ENCODE peak calls at places on chromosomes 5 and 9, in nine cellular contexts. One of them, this sample, is unnamed.

GRCh38 chr5:99105216-99105615 is 176.4 kb upstream of the CHD1 start:
- DNase-seq in T-helper 22 cell: no peak
- DNase-seq in activated CD4-positive, alpha-beta T cell treated with anti-CD3 and anti-CD28 coated beads, Interleukin-2, amount 50 U/mL, for 1 hour: no peak
- DNase-seq in KBM-7: no peak
- DNase-seq in MCF 10A: peak; percentile 18
- DNase-seq in OCI-M1: peak; percentile 69
- DNase-seq in GM23248: peak; percentile 8
- DNase-seq in left cardiac atrium: no peak
- DNase-seq in stimulated activated CD4-positive, alpha-beta T cell treated with anti-CD3 and anti-CD28 coated beads, TNF-alpha, amount 100 ng/mL, for 4 hours: no peak
- DNase-seq in this sample: peak; percentile 2

GRCh38 chr5:180175015-180175431 is 34.0 kb downstream of the RASGEF1C start:
- DNase-seq in T-helper 22 cell: no peak
- DNase-seq in activated CD4-positive, alpha-beta T cell treated with anti-CD3 and anti-CD28 coated beads, Interleukin-2, amount 50 U/mL, for 1 hour: no peak
- DNase-seq in KBM-7: no peak
- DNase-seq in MCF 10A: no peak
- DNase-seq in OCI-M1: no peak
- DNase-seq in GM23248: no peak
- DNase-seq in left cardiac atrium: no peak
- DNase-seq in stimulated activated CD4-positive, alpha-beta T cell treated with anti-CD3 and anti-CD28 coated beads, TNF-alpha, amount 100 ng/mL, for 4 hours: no peak
- DNase-seq in this sample: no peak

GRCh38 chr9:110389148-110389783 is 51.6 kb upstream of the TXNDC8 start:
- DNase-seq in T-helper 22 cell: no peak
- DNase-seq in activated CD4-positive, alpha-beta T cell treated with anti-CD3 and anti-CD28 coated beads, Interleukin-2, amount 50 U/mL, for 1 hour: no peak
- DNase-seq in KBM-7: no peak
- DNase-seq in MCF 10A: no peak
- DNase-seq in OCI-M1: no peak
- DNase-seq in GM23248: no peak
- DNase-seq in left cardiac atrium: no peak
- DNase-seq in stimulated activated CD4-positive, alpha-beta T cell treated with anti-CD3 and anti-CD28 coated beads, TNF-alpha, amount 100 ng/mL, for 4 hours: no peak
- DNase-seq in this sample: no peak

GRCh38 chr5:58459276-58459859 is 518 bp downstream of the PLK2 start:
- DNase-seq in T-helper 22 cell: no peak
- DNase-seq in activated CD4-positive, alpha-beta T cell treated with anti-CD3 and anti-CD28 coated beads, Interleukin-2, amount 50 U/mL, for 1 hour: peak; percentile 19
- DNase-seq in KBM-7: peak; percentile 53
- DNase-seq in MCF 10A: peak; percentile 63
- DNase-seq in OCI-M1: peak; percentile 30
- DNase-seq in GM23248: peak; percentile 70
- DNase-seq in left cardiac atrium: peak; percentile 40
- DNase-seq in stimulated activated CD4-positive, alpha-beta T cell treated with anti-CD3 and anti-CD28 coated beads, TNF-alpha, amount 100 ng/mL, for 4 hours: no peak
- DNase-seq in this sample: peak; percentile 51

GRCh38 chr9:6133346-6134063 is 82.1 kb upstream of the IL33 start:
- DNase-seq in T-helper 22 cell: no peak
- DNase-seq in activated CD4-positive, alpha-beta T cell treated with anti-CD3 and anti-CD28 coated beads, Interleukin-2, amount 50 U/mL, for 1 hour: no peak
- DNase-seq in KBM-7: peak; percentile 16
- DNase-seq in MCF 10A: no peak
- DNase-seq in OCI-M1: no peak
- DNase-seq in GM23248: peak; percentile 17
- DNase-seq in left cardiac atrium: no peak
- DNase-seq in stimulated activated CD4-positive, alpha-beta T cell treated with anti-CD3 and anti-CD28 coated beads, TNF-alpha, amount 100 ng/mL, for 4 hours: no peak
- DNase-seq in this sample: peak; percentile 83

GRCh38 chr5:6979061-6979460 is 265.8 kb downstream of the TENT4A start:
- DNase-seq in T-helper 22 cell: no peak
- DNase-seq in activated CD4-positive, alpha-beta T cell treated with anti-CD3 and anti-CD28 coated beads, Interleukin-2, amount 50 U/mL, for 1 hour: no peak
- DNase-seq in KBM-7: no peak
- DNase-seq in MCF 10A: no peak
- DNase-seq in OCI-M1: no peak
- DNase-seq in GM23248: no peak
- DNase-seq in left cardiac atrium: no peak
- DNase-seq in stimulated activated CD4-positive, alpha-beta T cell treated with anti-CD3 and anti-CD28 coated beads, TNF-alpha, amount 100 ng/mL, for 4 hours: no peak
- DNase-seq in this sample: no peak

GRCh38 chr9:29697011-29697410 is 2123.7 kb upstream of the C9orf72 start:
- DNase-seq in T-helper 22 cell: no peak
- DNase-seq in activated CD4-positive, alpha-beta T cell treated with anti-CD3 and anti-CD28 coated beads, Interleukin-2, amount 50 U/mL, for 1 hour: no peak
- DNase-seq in KBM-7: no peak
- DNase-seq in MCF 10A: no peak
- DNase-seq in OCI-M1: no peak
- DNase-seq in GM23248: peak; percentile 14
- DNase-seq in left cardiac atrium: no peak
- DNase-seq in stimulated activated CD4-positive, alpha-beta T cell treated with anti-CD3 and anti-CD28 coated beads, TNF-alpha, amount 100 ng/mL, for 4 hours: no peak
- DNase-seq in this sample: peak; percentile 51

GRCh38 chr9:21965401-21965951 is 28.7 kb downstream of the CDKN2A start:
- DNase-seq in T-helper 22 cell: no peak
- DNase-seq in activated CD4-positive, alpha-beta T cell treated with anti-CD3 and anti-CD28 coated beads, Interleukin-2, amount 50 U/mL, for 1 hour: peak; percentile 33
- DNase-seq in KBM-7: no peak
- DNase-seq in MCF 10A: no peak
- DNase-seq in OCI-M1: peak; percentile 85
- DNase-seq in GM23248: peak; percentile 93
- DNase-seq in left cardiac atrium: peak; percentile 53
- DNase-seq in stimulated activated CD4-positive, alpha-beta T cell treated with anti-CD3 and anti-CD28 coated beads, TNF-alpha, amount 100 ng/mL, for 4 hours: no peak
- DNase-seq in this sample: no peak

GRCh38 chr5:68350176-68350575 is 134.6 kb downstream of the PIK3R1 start:
- DNase-seq in T-helper 22 cell: no peak
- DNase-seq in activated CD4-positive, alpha-beta T cell treated with anti-CD3 and anti-CD28 coated beads, Interleukin-2, amount 50 U/mL, for 1 hour: no peak
- DNase-seq in KBM-7: no peak
- DNase-seq in MCF 10A: no peak
- DNase-seq in OCI-M1: no peak
- DNase-seq in GM23248: peak; percentile 62
- DNase-seq in left cardiac atrium: no peak
- DNase-seq in stimulated activated CD4-positive, alpha-beta T cell treated with anti-CD3 and anti-CD28 coated beads, TNF-alpha, amount 100 ng/mL, for 4 hours: no peak
- DNase-seq in this sample: peak; percentile 24

GRCh38 chr5:178298283-178298807 is 65.7 kb upstream of the PHYKPL start:
- DNase-seq in T-helper 22 cell: no peak
- DNase-seq in activated CD4-positive, alpha-beta T cell treated with anti-CD3 and anti-CD28 coated beads, Interleukin-2, amount 50 U/mL, for 1 hour: no peak
- DNase-seq in KBM-7: no peak
- DNase-seq in MCF 10A: no peak
- DNase-seq in OCI-M1: no peak
- DNase-seq in GM23248: no peak
- DNase-seq in left cardiac atrium: no peak
- DNase-seq in stimulated activated CD4-positive, alpha-beta T cell treated with anti-CD3 and anti-CD28 coated beads, TNF-alpha, amount 100 ng/mL, for 4 hours: no peak
- DNase-seq in this sample: no peak

GRCh38 chr9:134690946-134691694 is 49.5 kb downstream of the COL5A1 start:
- DNase-seq in T-helper 22 cell: no peak
- DNase-seq in activated CD4-positive, alpha-beta T cell treated with anti-CD3 and anti-CD28 coated beads, Interleukin-2, amount 50 U/mL, for 1 hour: no peak
- DNase-seq in KBM-7: no peak
- DNase-seq in MCF 10A: no peak
- DNase-seq in OCI-M1: no peak
- DNase-seq in GM23248: peak; percentile 72
- DNase-seq in left cardiac atrium: no peak
- DNase-seq in stimulated activated CD4-positive, alpha-beta T cell treated with anti-CD3 and anti-CD28 coated beads, TNF-alpha, amount 100 ng/mL, for 4 hours: no peak
- DNase-seq in this sample: no peak

GRCh38 chr9:93697352-93698139 is 121.2 kb downstream of the PHF2 start:
- DNase-seq in T-helper 22 cell: no peak
- DNase-seq in activated CD4-positive, alpha-beta T cell treated with anti-CD3 and anti-CD28 coated beads, Interleukin-2, amount 50 U/mL, for 1 hour: no peak
- DNase-seq in KBM-7: no peak
- DNase-seq in MCF 10A: no peak
- DNase-seq in OCI-M1: no peak
- DNase-seq in GM23248: no peak
- DNase-seq in left cardiac atrium: no peak
- DNase-seq in stimulated activated CD4-positive, alpha-beta T cell treated with anti-CD3 and anti-CD28 coated beads, TNF-alpha, amount 100 ng/mL, for 4 hours: no peak
- DNase-seq in this sample: no peak

GRCh38 chr5:147956842-147957223 is 50.5 kb upstream of the C5orf46 start:
- DNase-seq in T-helper 22 cell: no peak
- DNase-seq in activated CD4-positive, alpha-beta T cell treated with anti-CD3 and anti-CD28 coated beads, Interleukin-2, amount 50 U/mL, for 1 hour: no peak
- DNase-seq in KBM-7: no peak
- DNase-seq in MCF 10A: peak; percentile 64
- DNase-seq in OCI-M1: no peak
- DNase-seq in GM23248: no peak
- DNase-seq in left cardiac atrium: no peak
- DNase-seq in stimulated activated CD4-positive, alpha-beta T cell treated with anti-CD3 and anti-CD28 coated beads, TNF-alpha, amount 100 ng/mL, for 4 hours: no peak
- DNase-seq in this sample: no peak

GRCh38 chr9:115198018-115198417 is 80.1 kb upstream of the TNC start:
- DNase-seq in T-helper 22 cell: no peak
- DNase-seq in activated CD4-positive, alpha-beta T cell treated with anti-CD3 and anti-CD28 coated beads, Interleukin-2, amount 50 U/mL, for 1 hour: no peak
- DNase-seq in KBM-7: no peak
- DNase-seq in MCF 10A: peak; percentile 43
- DNase-seq in OCI-M1: no peak
- DNase-seq in GM23248: peak; percentile 77
- DNase-seq in left cardiac atrium: peak; percentile 38
- DNase-seq in stimulated activated CD4-positive, alpha-beta T cell treated with anti-CD3 and anti-CD28 coated beads, TNF-alpha, amount 100 ng/mL, for 4 hours: no peak
- DNase-seq in this sample: peak; percentile 76

GRCh38 chr5:166772770-166773169 is 1518.7 kb upstream of the WWC1 start:
- DNase-seq in T-helper 22 cell: no peak
- DNase-seq in activated CD4-positive, alpha-beta T cell treated with anti-CD3 and anti-CD28 coated beads, Interleukin-2, amount 50 U/mL, for 1 hour: no peak
- DNase-seq in KBM-7: no peak
- DNase-seq in MCF 10A: peak; percentile 81
- DNase-seq in OCI-M1: no peak
- DNase-seq in GM23248: peak; percentile 3
- DNase-seq in left cardiac atrium: no peak
- DNase-seq in stimulated activated CD4-positive, alpha-beta T cell treated with anti-CD3 and anti-CD28 coated beads, TNF-alpha, amount 100 ng/mL, for 4 hours: no peak
- DNase-seq in this sample: peak; percentile 5

GRCh38 chr9:124242331-124243194 is 15.2 kb upstream of the NEK6 start:
- DNase-seq in T-helper 22 cell: no peak
- DNase-seq in activated CD4-positive, alpha-beta T cell treated with anti-CD3 and anti-CD28 coated beads, Interleukin-2, amount 50 U/mL, for 1 hour: no peak
- DNase-seq in KBM-7: peak; percentile 84
- DNase-seq in MCF 10A: no peak
- DNase-seq in OCI-M1: no peak
- DNase-seq in GM23248: peak; percentile 74
- DNase-seq in left cardiac atrium: peak; percentile 37
- DNase-seq in stimulated activated CD4-positive, alpha-beta T cell treated with anti-CD3 and anti-CD28 coated beads, TNF-alpha, amount 100 ng/mL, for 4 hours: no peak
- DNase-seq in this sample: no peak

GRCh38 chr9:95771556-95772280 is 103.8 kb upstream of the ERCC6L2 start:
- DNase-seq in T-helper 22 cell: no peak
- DNase-seq in activated CD4-positive, alpha-beta T cell treated with anti-CD3 and anti-CD28 coated beads, Interleukin-2, amount 50 U/mL, for 1 hour: no peak
- DNase-seq in KBM-7: no peak
- DNase-seq in MCF 10A: no peak
- DNase-seq in OCI-M1: no peak
- DNase-seq in GM23248: peak; percentile 33
- DNase-seq in left cardiac atrium: no peak
- DNase-seq in stimulated activated CD4-positive, alpha-beta T cell treated with anti-CD3 and anti-CD28 coated beads, TNF-alpha, amount 100 ng/mL, for 4 hours: no peak
- DNase-seq in this sample: no peak

GRCh38 chr5:128546658-128547281 is 8.7 kb upstream of the FBN2 start:
- DNase-seq in T-helper 22 cell: no peak
- DNase-seq in activated CD4-positive, alpha-beta T cell treated with anti-CD3 and anti-CD28 coated beads, Interleukin-2, amount 50 U/mL, for 1 hour: no peak
- DNase-seq in KBM-7: no peak
- DNase-seq in MCF 10A: no peak
- DNase-seq in OCI-M1: peak; percentile 0
- DNase-seq in GM23248: no peak
- DNase-seq in left cardiac atrium: no peak
- DNase-seq in stimulated activated CD4-positive, alpha-beta T cell treated with anti-CD3 and anti-CD28 coated beads, TNF-alpha, amount 100 ng/mL, for 4 hours: no peak
- DNase-seq in this sample: no peak